ENCODE peak calls at places on chromosomes 6 and 20, in eight cellular contexts. U, R, E, T, V, W, Q and M are unnamed samples.

GRCh38 chr6:168908166-168908565 is 345.5 kb downstream of the THBS2 start:
- DNase-seq in W (peak), T (no peak), R (no peak), V (peak), Q (no peak), E (no peak), U (no peak), M (no peak)

GRCh38 chr6:6058054-6058444 is 51.3 kb upstream of the NRN1 start:
- DNase-seq in T (no peak), W (no peak), U (no peak), E (no peak), Q (peak), R (no peak), V (no peak), M (no peak)

GRCh38 chr20:32985596-32985995 is 18.6 kb downstream of the SUN5 start:
- DNase-seq in E (no peak), R (no peak), T (no peak), Q (no peak), W (no peak), V (no peak), U (no peak), M (no peak)

GRCh38 chr6:168270274-168271174 is 49.1 kb downstream of the DACT2 start:
- DNase-seq in U (no peak), E (no peak), R (no peak), W (no peak), Q (no peak), V (no peak), T (no peak), M (no peak)

GRCh38 chr20:10216146-10216741 is 2.4 kb upstream of the SNAP25 start:
- DNase-seq in Q (no peak), T (no peak), U (peak), W (no peak), R (no peak), E (no peak), V (no peak), M (no peak)

GRCh38 chr20:37899105-37900045 is 3.6 kb upstream of the VSTM2L start:
- DNase-seq in E (no peak), T (no peak), V (no peak), R (no peak), U (no peak), W (no peak), Q (no peak), M (no peak)

GRCh38 chr6:77092971-77093370 is 370.3 kb downstream of the HTR1B start:
- DNase-seq in W (peak), U (no peak), T (no peak), E (no peak), V (peak), R (no peak), Q (no peak), M (no peak)

GRCh38 chr20:38602185-38602581 is 574 bp downstream of the ARHGAP40 start:
- DNase-seq in U (no peak), W (no peak), T (no peak), R (no peak), V (no peak), E (no peak), Q (no peak), M (no peak)

GRCh38 chr6:98581725-98582124 is 252.6 kb upstream of the POU3F2 start:
- DNase-seq in R (no peak), V (no peak), W (peak), E (no peak), U (no peak), Q (no peak), T (no peak), M (no peak)

GRCh38 chr20:10074513-10074912 is 39.7 kb downstream of the ANKEF1 start:
- DNase-seq in Q (no peak), T (no peak), U (peak), V (peak), E (no peak), W (peak), R (no peak), M (no peak)

GRCh38 chr6:161107779-161108380 is 116.3 kb downstream of the MAP3K4 start:
- DNase-seq in V (no peak), Q (no peak), R (no peak), E (no peak), U (no peak), T (no peak), W (no peak), M (no peak)

GRCh38 chr20:2708665-2709064 is 16.1 kb downstream of the EBF4 start:
- DNase-seq in Q (no peak), W (no peak), E (no peak), R (no peak), T (no peak), U (no peak), V (no peak), M (no peak)

GRCh38 chr20:3716195-3716834 is 3.9 kb upstream of the SIGLEC1 start:
- DNase-seq in V (peak), W (peak), Q (no peak), E (peak), T (peak), U (peak), R (no peak), M (peak)

GRCh38 chr6:148464319-148465010 is 121.8 kb downstream of the SASH1 start:
- DNase-seq in Q (no peak), T (peak), U (peak), R (peak), E (peak), W (peak), V (peak), M (peak)

GRCh38 chr6:28207244-28208179 is 17.6 kb upstream of the ZSCAN9 start:
- DNase-seq in R (no peak), T (no peak), E (no peak), W (peak), V (no peak), U (no peak), Q (peak), M (no peak)

GRCh38 chr6:145836170-145836569 is 21.6 kb upstream of the FBXO30 start:
- DNase-seq in Q (no peak), E (no peak), T (no peak), U (no peak), R (no peak), W (peak), V (peak), M (peak)